ENCODE peak calls at places on chromosomes 12 and 14, in four cellular contexts. L is Calu3, C is WERI-Rb-1, E is fibroblast of pulmonary artery. M is an unnamed sample.

GRCh38 chr12:119096429-119097202 is 82.1 kb upstream of the HSPB8 start:
- DNase-seq in C (no peak), E (no peak), L (no peak), M (peak; percentile 18)

GRCh38 chr14:71942904-71943694 is 10.9 kb downstream of the RGS6 start:
- DNase-seq in C (no peak), L (no peak), E (no peak), M (no peak)

GRCh38 chr12:25884920-25885234 is 73.6 kb upstream of the RASSF8 start:
- DNase-seq in L (no peak), E (no peak), C (no peak), M (no peak)

GRCh38 chr14:71070169-71070568 is 162.9 kb downstream of the PCNX1 start:
- DNase-seq in E (peak; percentile 12), C (no peak), L (no peak), M (no peak)

GRCh38 chr14:21476526-21476924 is 234 bp downstream of the RAB2B start:
- DNase-seq in L (peak; percentile 77), E (no peak), C (no peak), M (no peak)

GRCh38 chr12:11014234-11014633 is 8.2 kb downstream of the TAS2R19 start:
- DNase-seq in E (peak; percentile 15), C (no peak), L (no peak), M (no peak)

GRCh38 chr12:42468341-42468821 is 121.2 kb downstream of the PRICKLE1 start:
- DNase-seq in C (no peak), E (no peak), L (no peak), M (no peak)

GRCh38 chr14:102028733-102029132 is 58.1 kb downstream of the HSP90AA1 start:
- DNase-seq in L (peak; percentile 6), C (peak; percentile 26), E (peak; percentile 31), M (no peak)

GRCh38 chr14:70919774-70920173 is 12.5 kb downstream of the PCNX1 start:
- DNase-seq in L (no peak), C (no peak), E (peak; percentile 67), M (no peak)

GRCh38 chr14:22291406-22291805 is 297.6 kb downstream of the DAD1 start:
- DNase-seq in C (no peak), L (no peak), E (peak; percentile 12), M (no peak)

GRCh38 chr12:125132698-125133400 is 67.6 kb downstream of the AACS start:
- DNase-seq in L (no peak), C (no peak), E (no peak), M (no peak)

GRCh38 chr12:52139579-52140062 is 52.2 kb downstream of the KRT80 start:
- DNase-seq in L (peak; percentile 73), E (no peak), C (peak; percentile 58), M (peak; percentile 46)
- TF ChIP-seq CTCF in L (peak; percentile 77), E (peak; percentile 75), C (peak; percentile 88), M (peak; percentile 93)

GRCh38 chr12:71638499-71638898 is 25.1 kb downstream of the ZFC3H1 start:
- DNase-seq in L (no peak), E (no peak), C (no peak), M (no peak)

GRCh38 chr12:71641390-71641789 is 22.3 kb downstream of the ZFC3H1 start:
- DNase-seq in C (no peak), E (no peak), L (no peak), M (no peak)

GRCh38 chr12:71636704-71637115 is 26.9 kb downstream of the ZFC3H1 start:
- DNase-seq in C (no peak), E (peak; percentile 85), L (peak; percentile 38), M (peak; percentile 50)

GRCh38 chr12:71640316-71640715 is 23.3 kb downstream of the ZFC3H1 start:
- DNase-seq in C (no peak), E (no peak), L (no peak), M (no peak)

DNA sequence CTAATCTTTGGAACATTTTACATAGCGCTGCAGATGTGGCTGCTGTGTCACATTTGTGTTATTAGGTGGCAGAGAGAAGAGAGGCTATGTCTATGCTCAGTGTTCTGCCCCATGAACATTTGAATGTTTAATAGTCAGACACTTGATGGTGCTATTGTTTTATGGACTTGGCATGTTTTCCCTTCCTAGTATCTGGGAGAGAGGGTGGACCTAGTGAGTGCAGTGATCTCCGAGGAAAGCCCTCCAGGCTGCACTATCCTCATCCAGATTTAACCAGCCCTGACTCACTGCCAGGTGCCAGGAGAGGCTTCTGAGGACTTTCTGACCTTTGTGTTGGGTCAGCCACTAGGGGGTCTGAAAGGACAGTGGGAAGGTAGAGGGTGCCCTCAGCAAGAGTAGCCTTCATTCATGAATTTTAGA is 24.3 kb downstream of the ZFC3H1 start:
- DNase-seq in C (peak; percentile 40), E (no peak), L (no peak), M (peak; percentile 43)
- TF ChIP-seq CTCF in C (peak; percentile 51), E (peak; percentile 22), L (peak; percentile 11), M (peak; percentile 58)

DNA sequence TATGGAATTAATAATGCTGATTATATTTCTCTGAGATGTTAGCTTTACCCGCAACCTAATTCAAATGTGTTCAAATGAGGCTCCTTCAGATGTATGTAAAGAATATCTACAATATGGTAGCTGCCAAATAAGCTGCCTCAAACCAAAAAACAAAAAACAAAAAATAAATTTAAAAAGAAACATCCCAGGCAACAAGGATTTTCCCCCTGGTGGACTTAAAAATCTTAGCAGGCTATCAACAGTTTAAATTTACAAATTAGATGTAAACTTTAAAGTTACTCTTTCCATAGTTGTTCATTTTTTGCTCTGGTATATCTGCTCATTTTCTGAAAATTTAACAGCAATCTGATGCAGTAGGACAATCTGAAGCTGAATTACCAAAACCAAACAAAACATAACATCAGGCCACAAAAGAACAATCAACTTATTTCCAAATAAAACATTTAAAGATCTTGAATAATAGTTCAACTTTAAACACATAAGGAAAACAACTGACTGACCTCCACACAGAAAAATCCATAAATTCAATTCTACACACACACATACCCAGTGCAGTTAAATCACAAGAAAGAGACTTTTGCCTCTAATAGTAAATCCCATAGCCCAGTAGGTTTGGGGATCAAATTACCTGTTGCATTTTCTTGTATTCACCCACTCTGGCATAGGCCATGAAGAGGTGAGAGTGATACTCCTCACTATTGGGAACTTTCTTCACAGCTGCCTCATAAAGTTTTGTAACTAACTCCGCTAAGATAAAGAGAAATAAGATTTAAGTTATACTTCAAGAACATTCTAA is 21.3 kb downstream of the NAA25 start:
- DNase-seq in E (no peak), L (no peak), C (no peak), M (no peak)
- TF ChIP-seq CTCF in E (peak; percentile 37), L (no peak), C (no peak), M (no peak)

GRCh38 chr14:26282578-26282977 is 315.3 kb downstream of the NOVA1 start:
- DNase-seq in L (no peak), C (no peak), E (no peak), M (no peak)

GRCh38 chr14:26281280-26281998 is 316.4 kb downstream of the NOVA1 start:
- DNase-seq in E (peak; percentile 93), L (no peak), C (no peak), M (no peak)

DNA sequence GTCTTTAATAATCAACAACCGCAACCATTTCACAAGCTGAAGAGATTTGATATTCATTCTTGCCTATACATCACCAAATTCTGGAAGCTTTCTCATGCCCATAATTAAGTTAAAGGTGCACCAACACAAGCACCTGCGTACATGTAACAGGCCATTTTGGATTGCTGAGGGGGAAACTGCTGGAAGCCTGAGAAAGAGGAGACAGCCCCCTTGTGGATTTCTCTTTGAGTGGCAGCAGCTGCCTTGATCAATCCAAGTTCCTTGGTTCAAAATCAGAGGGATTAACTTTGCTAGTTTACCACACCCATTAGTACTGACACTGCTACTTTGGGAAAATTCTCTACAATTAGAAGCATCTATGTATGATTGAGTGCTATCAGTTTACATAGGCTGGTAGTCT is 321.1 kb downstream of the NOVA1 start:
- DNase-seq in E (no peak), L (no peak), C (peak; percentile 23), M (no peak)
- TF ChIP-seq CTCF in E (peak; percentile 27), L (no peak), C (peak; percentile 47), M (peak; percentile 15)

M was measured in BE2C.